ENCODE peak calls at places on chromosome 6, in four cellular contexts. X is HCT116, G is GM12878, D is HepG2. L is an unnamed sample. For H3K4me1 and H3K27me3, the result is how much of the 10 kb centered on the place peaks cover.

GRCh38 chr6:34196116-34196832 is 40.4 kb upstream of the HMGA1 start:
- DNase-seq in X (peak), G (peak), D (no peak), L (peak)

GRCh38 chr6:139852067-139852466 is 477.6 kb upstream of the CITED2 start:
- DNase-seq in D (no peak), G (no peak), X (no peak), L (no peak)

GRCh38 chr6:14172575-14172974 is 55.0 kb downstream of the CD83 start:
- DNase-seq in G (no peak), D (no peak), X (no peak), L (no peak)

GRCh38 chr6:30013296-30013922 is 47.7 kb upstream of the POLR1H start:
- DNase-seq in G (no peak), D (peak), X (no peak), L (no peak)

GRCh38 chr6:165106261-165106660 is 203.1 kb downstream of the C6orf118 start:
- DNase-seq in X (no peak), G (no peak), D (no peak), L (no peak)

GRCh38 chr6:20746024-20746423 is 211.8 kb downstream of the CDKAL1 start:
- DNase-seq in D (no peak), G (no peak), X (no peak), L (no peak)

GRCh38 chr6:111653961-111654360 is 48.3 kb upstream of the TRAF3IP2 start:
- DNase-seq in X (no peak), D (no peak), G (no peak), L (no peak)

GRCh38 chr6:148251286-148251685 is 91.4 kb upstream of the SASH1 start:
- DNase-seq in X (no peak), D (peak), G (no peak), L (no peak)

GRCh38 chr6:33317418-33317667 is 201 bp downstream of the ZBTB22 start:
- DNase-seq in X (no peak), D (no peak), G (no peak), L (no peak)

GRCh38 chr6:166446567-166447065 is 63.9 kb upstream of the MPC1 start:
- DNase-seq in X (no peak), G (no peak), D (no peak), L (no peak)

GRCh38 chr6:15280023-15280422 is 34.2 kb downstream of the JARID2 start:
- DNase-seq in X (no peak), D (peak), G (no peak), L (no peak)

GRCh38 chr6:134678436-134678889 is 271.4 kb downstream of the ALDH8A1 start:
- DNase-seq in G (no peak), D (no peak), X (no peak), L (no peak)

GRCh38 chr6:12371641-12372146 is 81.5 kb downstream of the EDN1 start:
- DNase-seq in D (peak), G (no peak), X (no peak), L (no peak)

GRCh38 chr6:70592391-70593117 is 25.8 kb downstream of the SDHAF4 start:
- DNase-seq in D (peak), X (no peak), G (no peak), L (no peak)

GRCh38 chr6:112310439-112311154 is 36.5 kb upstream of the RFPL4B start:
- DNase-seq in D (no peak), X (no peak), G (no peak), L (no peak)

GRCh38 chr6:381742-382461 is 9.7 kb upstream of the IRF4 start:
- DNase-seq in G (no peak), X (no peak), D (no peak), L (no peak)

GRCh38 chr6:134590449-134590848 is 272.5 kb upstream of the SGK1 start:
- DNase-seq in X (no peak), D (no peak), G (no peak), L (peak)

GRCh38 chr6:53313784-53314382 is 34.9 kb downstream of the ELOVL5 start:
- DNase-seq in D (no peak), G (no peak), X (no peak), L (no peak)

GRCh38 chr6:170038251-170038650 is 252.6 kb downstream of the DLL1 start:
- DNase-seq in D (no peak), G (no peak), X (no peak), L (no peak)

GRCh38 chr6:27129095-27129815 is 118.2 kb upstream of the PRSS16 start:
- DNase-seq in G (no peak), X (no peak), D (no peak), L (no peak)

GRCh38 chr6:119562168-119562567 is 212.6 kb upstream of the MAN1A1 start:
- DNase-seq in X (no peak), G (no peak), D (no peak), L (no peak)

GRCh38 chr6:79833264-79833663 is 114.1 kb downstream of the ELOVL4 start:
- DNase-seq in X (no peak), D (no peak), G (no peak), L (no peak)

GRCh38 chr6:100549406-100550167 is 84.9 kb upstream of the SIM1 start:
- DNase-seq in D (no peak), X (no peak), G (no peak), L (no peak)

GRCh38 chr6:28900577-28901266 is 23.1 kb downstream of the TRIM27 start:
- DNase-seq in X (no peak), D (no peak), G (no peak), L (no peak)

GRCh38 chr6:28895131-28895812 is 28.5 kb downstream of the TRIM27 start:
- DNase-seq in X (peak), D (peak), G (peak), L (peak)

GRCh38 chr6:28893172-28893799 is 30.5 kb downstream of the TRIM27 start:
- DNase-seq in X (no peak), D (no peak), G (no peak), L (no peak)

GRCh38 chr6:28898710-28898965 is 25.1 kb downstream of the TRIM27 start:
- DNase-seq in D (no peak), G (no peak), X (no peak), L (no peak)

GRCh38 chr6:28896505-28897392 is 27.0 kb downstream of the TRIM27 start:
- DNase-seq in D (peak), X (peak), G (no peak), L (peak)
- TF ChIP-seq REST in D (no peak), X (no peak), G (no peak), L (no peak)

GRCh38 chr6:130604869-130605401 is 222.3 kb upstream of the SMLR1 start:
- DNase-seq in G (no peak), X (no peak), D (no peak), L (no peak)

GRCh38 chr6:130598021-130598989 is 228.9 kb upstream of the SMLR1 start:
- DNase-seq in G (no peak), X (no peak), D (no peak), L (no peak)

GRCh38 chr6:130603391-130603790 is 223.8 kb upstream of the SMLR1 start:
- DNase-seq in D (no peak), G (no peak), X (no peak), L (no peak)

GRCh38 chr6:130600880-130601341 is 226.3 kb upstream of the SMLR1 start:
- DNase-seq in G (no peak), X (no peak), D (no peak), L (no peak)

DNA sequence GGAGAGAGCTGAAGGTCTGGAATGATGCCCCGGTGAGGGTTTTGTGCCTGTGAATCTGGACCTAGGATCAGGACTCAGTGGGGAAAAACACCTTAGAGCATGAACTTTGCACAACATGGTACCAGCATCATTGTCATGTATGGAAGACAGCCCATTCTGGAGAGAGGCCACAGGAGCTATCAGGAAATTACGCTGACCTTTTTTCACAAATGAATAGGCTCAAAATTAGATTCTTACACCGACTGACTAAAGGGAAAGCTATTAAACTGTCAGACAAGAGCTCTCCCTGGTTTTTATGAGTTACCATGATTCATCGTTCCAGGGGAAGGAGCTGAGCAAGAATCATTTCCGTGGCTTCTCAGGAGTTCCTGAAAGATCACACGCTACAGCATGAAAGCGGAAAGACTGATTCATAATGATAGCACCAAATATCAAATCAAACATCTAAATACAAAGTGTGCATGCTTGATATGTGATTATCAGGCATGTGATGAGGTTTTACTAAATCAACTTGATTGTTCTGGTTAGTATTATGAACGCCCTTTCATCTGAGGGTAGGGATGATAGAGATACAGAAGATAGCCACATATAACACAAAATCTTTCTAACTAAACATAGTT is 224.9 kb upstream of the SMLR1 start:
- DNase-seq in X (peak), G (no peak), D (no peak), L (peak)
- H3K4me1 ChIP-seq in X (under half), G (under half), D (under half), L (under half)

GRCh38 chr6:132972971-132973370 is 158.6 kb downstream of the RPS12 start:
- DNase-seq in G (no peak), D (no peak), X (no peak), L (no peak)

GRCh38 chr6:132974122-132974521 is 159.8 kb downstream of the RPS12 start:
- DNase-seq in G (no peak), D (no peak), X (no peak), L (no peak)

GRCh38 chr6:132977413-132977812 is 163.0 kb downstream of the RPS12 start:
- DNase-seq in G (no peak), D (no peak), X (no peak), L (no peak)

GRCh38 chr6:132973556-132973993 is 159.2 kb downstream of the RPS12 start:
- DNase-seq in X (no peak), D (no peak), G (no peak), L (no peak)

DNA sequence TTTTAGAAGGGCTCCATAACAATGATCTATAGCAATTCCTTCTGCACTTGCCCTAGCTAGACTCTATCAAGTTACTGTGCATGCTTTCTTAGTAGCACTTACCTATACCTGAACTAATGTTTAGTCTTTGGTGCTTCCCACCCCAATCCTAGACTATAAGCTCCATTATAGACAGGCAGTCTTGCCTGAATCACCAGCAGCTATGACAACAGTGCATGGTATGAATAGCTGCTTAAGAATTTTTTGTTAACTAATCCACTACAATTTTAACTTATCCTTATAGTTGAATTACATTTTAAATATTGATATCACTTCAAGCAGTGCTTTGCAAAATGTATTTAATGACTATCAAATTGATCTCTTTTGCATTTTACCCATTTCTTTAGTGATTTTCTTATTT is 164.3 kb downstream of the RPS12 start:
- DNase-seq in G (no peak), D (no peak), X (no peak), L (no peak)
- H3K27me3 ChIP-seq in G (under half), D (under half), X (under half), L (under half)

GRCh38 chr6:113970808-113971676 is at the start of gene HDAC2:
- DNase-seq in D (peak), G (peak), X (peak), L (peak)
- TF ChIP-seq REST in D (peak), G (no peak), X (no peak), L (no peak)

GRCh38 chr6:1806935-1807334 is 197.2 kb downstream of the FOXC1 start:
- DNase-seq in X (no peak), D (no peak), G (no peak), L (no peak)
- H3K4me1 ChIP-seq in X (under half), D (under half), G (under half), L (under half)

DNA sequence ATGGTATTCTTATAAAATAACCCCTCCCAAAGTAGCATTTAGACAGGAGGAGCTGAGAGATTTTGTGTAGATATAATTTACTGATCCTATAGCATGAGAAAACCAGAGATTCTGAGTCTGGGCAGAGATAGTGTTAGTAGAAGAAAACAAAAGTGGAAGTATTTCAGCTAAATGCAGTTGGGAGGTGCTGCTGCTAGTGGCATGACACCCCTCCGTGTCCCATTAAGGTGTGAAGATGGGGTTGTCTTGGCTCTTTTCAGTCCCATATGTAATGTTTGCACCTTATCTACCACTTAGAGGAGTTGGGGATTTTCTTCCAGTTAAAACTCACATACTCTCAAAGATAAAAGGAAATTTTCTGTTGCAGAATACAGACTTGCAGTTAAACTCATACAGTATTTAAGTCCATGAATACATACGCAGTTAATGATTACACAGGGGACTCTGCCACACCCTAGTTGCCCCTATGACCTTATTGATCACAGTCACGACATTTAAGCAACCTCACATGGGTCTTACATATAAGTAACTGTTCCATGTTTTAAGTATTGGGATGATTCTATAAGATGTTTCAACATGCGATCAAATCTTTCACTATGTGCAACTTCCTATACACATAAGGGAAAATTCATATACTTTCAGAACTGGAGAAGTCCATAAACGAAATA is 11.5 kb downstream of the TAAR2 start:
- DNase-seq in G (no peak), X (no peak), D (peak), L (no peak)
- H3K27me3 ChIP-seq in G (under half), X (under half), D (under half), L (under half)

DNA sequence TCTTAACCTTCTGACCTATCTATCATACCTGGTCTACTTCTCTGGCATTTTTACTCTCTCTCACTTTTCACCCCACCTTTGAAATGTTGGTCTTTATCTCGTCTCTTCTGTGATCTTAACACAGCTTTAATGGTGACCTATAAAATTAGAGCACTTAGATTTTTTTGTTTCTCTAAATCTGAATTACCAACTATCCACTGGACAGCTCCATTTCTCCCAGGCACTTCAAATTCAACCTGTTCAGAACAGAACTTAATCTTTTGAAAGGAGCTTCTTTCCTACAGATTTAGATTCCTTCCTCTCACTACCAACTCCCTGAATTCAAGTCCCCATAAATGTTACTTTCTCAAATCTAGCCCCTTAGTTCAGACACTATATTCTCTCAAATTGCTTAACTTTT is 15.0 kb upstream of the MTFR2 start:
- DNase-seq in X (no peak), G (no peak), D (no peak), L (no peak)
- TF ChIP-seq REST in X (no peak), G (no peak), D (no peak), L (no peak)

GRCh38 chr6:41049548-41049947 is 3.5 kb upstream of the APOBEC2 start:
- DNase-seq in D (no peak), X (no peak), G (no peak), L (no peak)
- H3K4me1 ChIP-seq in D (half or more), X (under half), G (under half), L (under half)